ENCODE peak calls at places on chromosome 15, in nine cellular contexts. H is HL-60, L is lower leg skin, J is kidney, S is DND-41, Y is brain microvascular endothelial cell, R is neural crest cell, I is neural progenitor cell, U is RWPE2. N is an unnamed sample.

GRCh38 chr15:100712226-100712625 is 109.8 kb downstream of the ASB7 start:
- DNase-seq in H (no peak), L (no peak), J (no peak), S (no peak), Y (no peak), R (no peak), I (no peak), U (peak; percentile 72), N (no peak)

GRCh38 chr15:65914371-65914770 is 45.1 kb downstream of the RAB11A start:
- DNase-seq in H (no peak), L (no peak), J (no peak), S (no peak), Y (no peak), R (no peak), I (no peak), U (peak; percentile 37), N (no peak)

GRCh38 chr15:51077565-51078153 is 17.0 kb downstream of the TNFAIP8L3 start:
- DNase-seq in H (no peak), L (no peak), J (peak; percentile 86), S (no peak), Y (peak; percentile 9), R (peak; percentile 8), I (peak; percentile 56), U (no peak), N (peak; percentile 31)

GRCh38 chr15:47885921-47886320 is 168.6 kb downstream of the SEMA6D start:
- DNase-seq in H (no peak), L (no peak), J (no peak), S (no peak), Y (peak; percentile 40), R (no peak), I (peak; percentile 21), U (no peak), N (no peak)

GRCh38 chr15:66565731-66566130 is at the start of gene LCTL:
- DNase-seq in H (no peak), L (no peak), J (no peak), S (no peak), Y (peak; percentile 69), R (peak; percentile 53), I (peak; percentile 88), U (peak; percentile 80), N (no peak)

GRCh38 chr15:85493258-85493657 is 112.9 kb downstream of the AKAP13 start:
- DNase-seq in H (no peak), L (no peak), J (no peak), S (no peak), Y (no peak), R (no peak), I (no peak), U (no peak), N (no peak)

GRCh38 chr15:90305932-90306331 is 40.5 kb downstream of the NGRN start:
- DNase-seq in H (no peak), L (no peak), J (no peak), S (no peak), Y (no peak), R (no peak), I (no peak), U (no peak), N (no peak)

GRCh38 chr15:37837276-37837675 is 97.2 kb upstream of the TMCO5A start:
- DNase-seq in H (no peak), L (no peak), J (no peak), S (no peak), Y (peak; percentile 33), R (no peak), I (no peak), U (no peak), N (no peak)

GRCh38 chr15:31347067-31347975 is 20.7 kb downstream of the KLF13 start:
- DNase-seq in H (no peak), L (no peak), J (no peak), S (peak; percentile 48), Y (no peak), R (no peak), I (no peak), U (no peak), N (no peak)

GRCh38 chr15:37907136-37907535 is 27.3 kb upstream of the TMCO5A start:
- DNase-seq in H (no peak), L (no peak), J (no peak), S (no peak), Y (peak; percentile 17), R (no peak), I (no peak), U (no peak), N (no peak)

GRCh38 chr15:29567336-29567735 is 254.9 kb downstream of the TJP1 start:
- DNase-seq in H (no peak), L (no peak), J (no peak), S (no peak), Y (no peak), R (no peak), I (no peak), U (no peak), N (no peak)

GRCh38 chr15:65212097-65212496 is 824 bp upstream of the CILP start:
- DNase-seq in H (peak; percentile 52), L (no peak), J (no peak), S (peak; percentile 41), Y (no peak), R (no peak), I (peak; percentile 57), U (no peak), N (no peak)

GRCh38 chr15:65327651-65328393 is 23.3 kb downstream of the RNU5B-1 start:
- DNase-seq in H (no peak), L (no peak), J (peak; percentile 51), S (no peak), Y (no peak), R (no peak), I (no peak), U (no peak), N (no peak)

GRCh38 chr15:53472210-53472609 is 287.3 kb downstream of the WDR72 start:
- DNase-seq in H (no peak), L (no peak), J (no peak), S (no peak), Y (no peak), R (no peak), I (no peak), U (no peak), N (no peak)

GRCh38 chr15:53472883-53473282 is 286.6 kb downstream of the WDR72 start:
- DNase-seq in H (no peak), L (no peak), J (no peak), S (no peak), Y (no peak), R (no peak), I (no peak), U (no peak), N (no peak)

GRCh38 chr15:53473886-53474285 is 285.6 kb downstream of the WDR72 start:
- DNase-seq in H (no peak), L (no peak), J (no peak), S (no peak), Y (no peak), R (no peak), I (no peak), U (no peak), N (no peak)

GRCh38 chr15:53473435-53473834 is 286.0 kb downstream of the WDR72 start:
- DNase-seq in H (no peak), L (no peak), J (no peak), S (no peak), Y (no peak), R (no peak), I (no peak), U (no peak), N (no peak)

DNA sequence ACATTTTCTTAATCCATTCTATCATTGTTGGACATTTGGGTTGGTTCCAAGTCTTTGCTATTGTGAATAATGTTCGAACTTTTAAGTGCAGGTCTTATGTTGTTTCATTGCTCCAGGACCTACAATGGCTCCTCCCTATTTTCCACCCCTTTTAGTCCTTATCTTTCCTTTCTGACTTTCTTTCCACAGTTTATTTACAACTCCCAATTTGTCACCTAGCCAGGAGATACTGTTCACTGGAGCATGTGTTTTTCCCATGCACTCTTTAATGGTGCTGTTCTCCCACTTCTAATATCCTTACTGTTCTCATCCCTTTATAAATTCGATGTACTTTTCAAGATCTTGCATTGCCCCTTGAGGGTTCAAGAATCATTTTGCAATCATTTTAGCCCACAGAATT is 290.0 kb downstream of the WDR72 start:
- DNase-seq in H (no peak), L (no peak), J (no peak), S (no peak), Y (no peak), R (no peak), I (no peak), U (no peak), N (no peak)
- TF ChIP-seq CTCF in H (no peak), L (no peak), J (no peak), S (no peak), Y (no peak), R (no peak), I (no peak), U (no peak), N (no peak)

GRCh38 chr15:59923508-59923907 is 80.6 kb upstream of the FOXB1 start:
- DNase-seq in H (no peak), L (no peak), J (no peak), S (no peak), Y (no peak), R (no peak), I (no peak), U (no peak), N (no peak)

GRCh38 chr15:59918994-59919951 is 84.8 kb upstream of the FOXB1 start:
- DNase-seq in H (no peak), L (no peak), J (no peak), S (no peak), Y (peak; percentile 82), R (no peak), I (no peak), U (no peak), N (no peak)

GRCh38 chr15:59917504-59918157 is 86.5 kb upstream of the FOXB1 start:
- DNase-seq in H (peak; percentile 72), L (peak; percentile 15), J (peak; percentile 67), S (peak; percentile 77), Y (peak; percentile 34), R (peak; percentile 57), I (peak; percentile 89), U (peak; percentile 76), N (peak; percentile 66)
- TF ChIP-seq CTCF in H (peak; percentile 62), L (no peak), J (peak; percentile 63), S (peak; percentile 83), Y (peak; percentile 79), R (peak; percentile 71), I (peak; percentile 69), U (peak; percentile 90), N (peak; percentile 79)

GRCh38 chr15:61138151-61138550 is 91.0 kb downstream of the RORA start:
- DNase-seq in H (no peak), L (no peak), J (no peak), S (no peak), Y (no peak), R (no peak), I (no peak), U (no peak), N (no peak)
- TF ChIP-seq CTCF in H (no peak), L (no peak), J (no peak), S (no peak), Y (no peak), R (no peak), I (no peak), U (no peak), N (no peak)

DNA sequence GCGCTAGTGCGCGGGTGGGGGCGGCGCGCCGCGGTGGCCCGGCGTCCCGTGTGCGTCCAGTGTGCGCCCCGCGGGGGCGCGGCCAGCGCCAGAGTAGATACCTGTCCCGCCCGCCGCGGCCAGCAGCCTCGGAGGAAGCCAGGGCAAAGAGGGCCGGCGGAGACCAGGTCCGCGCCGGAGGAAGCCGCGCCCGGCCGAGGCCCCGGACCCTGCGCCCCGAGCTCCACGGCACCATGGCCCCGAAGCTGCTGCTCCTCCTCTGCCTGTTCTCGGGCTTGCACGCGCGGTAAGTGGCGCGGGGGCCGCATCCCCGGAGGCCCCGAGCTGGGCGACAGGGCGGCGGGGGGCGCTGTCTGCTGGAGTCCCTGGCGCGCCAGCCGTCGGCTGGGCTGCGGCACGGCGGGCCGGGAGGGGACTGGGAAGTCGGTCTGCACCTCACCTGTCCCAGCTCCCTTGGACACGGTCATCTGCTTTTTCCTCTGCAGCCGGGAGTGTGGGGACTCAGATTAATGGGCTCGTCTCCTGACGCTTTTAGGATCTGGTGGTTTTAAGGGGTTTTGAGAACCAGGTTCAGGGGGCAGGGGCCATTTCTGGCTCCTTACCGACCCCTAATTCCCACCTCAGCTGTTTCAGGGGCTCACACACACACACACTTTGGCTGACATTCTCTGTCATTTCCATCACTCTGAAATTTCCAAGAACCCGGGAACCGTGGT is 480 bp downstream of the GABRG3 start:
- DNase-seq in H (no peak), L (no peak), J (no peak), S (no peak), Y (no peak), R (peak; percentile 32), I (peak; percentile 65), U (no peak), N (peak; percentile 26)
- TF ChIP-seq CTCF in H (no peak), L (no peak), J (no peak), S (no peak), Y (no peak), R (peak; percentile 29), I (peak; percentile 36), U (no peak), N (peak; percentile 43)